ENCODE peak calls at places on chromosomes 16 and 17, in seven cellular contexts. V is naive thymus-derived CD4-positive, alpha-beta T cell; I is testis; K is tibial nerve; C is endodermal cell; G is Peyer's patch; M is transverse colon. S is an unnamed sample.

GRCh38 chr17:40542562-40543411 is 22.5 kb downstream of the CCR7 start:
- DNase-seq in V (no peak), I (peak; percentile 92), K (peak; percentile 89), C (peak; percentile 54), G (no peak), M (peak; percentile 73), S (peak; percentile 93)

GRCh38 chr16:85422124-85422373 is 191.1 kb upstream of the GSE1 start:
- DNase-seq in V (no peak), I (no peak), K (no peak), C (no peak), G (no peak), M (no peak), S (peak; percentile 53)

GRCh38 chr16:58732545-58733247 is 1.4 kb downstream of the GOT2 start:
- DNase-seq in V (no peak), I (no peak), K (no peak), C (no peak), G (no peak), M (no peak), S (no peak)

GRCh38 chr16:11159189-11159588 is 96.8 kb downstream of the SOCS1 start:
- DNase-seq in V (no peak), I (no peak), K (no peak), C (no peak), G (no peak), M (no peak), S (no peak)

GRCh38 chr16:66741971-66742396 is 9.4 kb downstream of the DYNC1LI2 start:
- DNase-seq in V (no peak), I (no peak), K (no peak), C (no peak), G (no peak), M (no peak), S (no peak)

GRCh38 chr17:50632637-50633036 is 2.0 kb upstream of the ABCC3 start:
- DNase-seq in V (no peak), I (no peak), K (no peak), C (no peak), G (no peak), M (no peak), S (no peak)

GRCh38 chr16:48913384-48913783 is 303.4 kb upstream of the N4BP1 start:
- DNase-seq in V (no peak), I (no peak), K (no peak), C (no peak), G (no peak), M (no peak), S (no peak)

GRCh38 chr17:6666077-6666521 is 14.5 kb downstream of the C17orf100 start:
- DNase-seq in V (peak; percentile 34), I (peak; percentile 85), K (peak; percentile 60), C (peak; percentile 95), G (peak; percentile 58), M (peak; percentile 66), S (peak; percentile 77)

GRCh38 chr16:85891033-85891775 is 7.8 kb upstream of the IRF8 start:
- DNase-seq in V (no peak), I (no peak), K (no peak), C (no peak), G (no peak), M (no peak), S (no peak)

GRCh38 chr17:41812176-41813038 is at the start of gene FKBP10:
- DNase-seq in V (peak; percentile 53), I (peak; percentile 79), K (peak; percentile 57), C (peak; percentile 96), G (peak; percentile 41), M (peak; percentile 56), S (peak; percentile 87)

GRCh38 chr16:14339694-14340093 is 268.6 kb downstream of the MRTFB start:
- DNase-seq in V (no peak), I (no peak), K (no peak), C (no peak), G (no peak), M (no peak), S (no peak)

GRCh38 chr16:30041841-30042240 is 10.8 kb upstream of the TLCD3B start:
- DNase-seq in V (peak; percentile 44), I (no peak), K (peak; percentile 16), C (no peak), G (no peak), M (no peak), S (no peak)

GRCh38 chr16:87579691-87580090 is 22.6 kb upstream of the JPH3 start:
- DNase-seq in V (no peak), I (no peak), K (no peak), C (no peak), G (no peak), M (no peak), S (no peak)

DNA sequence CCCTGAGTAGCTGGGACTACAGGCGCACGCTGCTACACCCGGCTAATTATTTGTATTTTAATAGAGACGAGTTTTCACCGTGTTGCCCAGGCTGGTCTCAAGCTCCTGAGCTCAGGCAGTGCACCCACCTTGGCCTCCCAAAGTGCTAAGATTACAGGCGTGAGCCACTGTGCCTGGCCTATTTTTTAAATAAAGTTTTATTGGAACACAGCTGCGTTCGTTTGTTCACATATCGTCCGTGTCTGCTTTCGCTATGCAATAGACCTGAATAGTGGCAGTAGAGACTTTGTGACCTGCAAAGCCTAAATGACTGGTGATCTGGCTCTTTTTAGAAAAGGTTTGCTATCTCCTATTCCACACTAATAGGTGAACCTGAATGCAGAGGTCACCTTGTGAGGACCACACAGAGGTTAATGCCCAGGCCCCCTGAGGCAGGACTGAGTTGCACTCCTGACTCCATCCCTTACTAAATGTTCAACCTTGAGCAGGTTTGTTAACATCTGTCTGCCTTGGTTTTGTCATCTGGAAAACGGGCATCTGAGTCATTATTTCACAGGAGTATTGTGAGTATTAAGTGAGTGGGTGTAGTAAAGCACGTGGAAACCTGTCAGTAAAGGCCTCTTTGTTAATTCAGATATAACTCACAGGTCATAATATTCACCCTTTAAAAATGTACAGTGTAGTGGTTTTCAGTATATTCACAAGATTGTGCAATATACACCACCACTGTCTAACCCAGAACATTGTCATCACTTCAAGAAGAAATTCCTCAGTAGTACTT is 157.5 kb upstream of the CACNG5 start:
- DNase-seq in V (no peak), I (no peak), K (no peak), C (peak; percentile 18), G (no peak), M (no peak), S (no peak)
- H3K27ac ChIP-seq in V (no peak overlapping the region), I (peak overlapping the region; percentile 96), K (peak overlapping the region; percentile 79), C (no peak overlapping the region), G (no peak overlapping the region), M (peak overlapping the region; percentile 84), S (no peak overlapping the region)

GRCh38 chr16:79597775-79598174 is 2.8 kb downstream of the MAF start:
- DNase-seq in V (no peak), I (no peak), K (no peak), C (no peak), G (no peak), M (no peak), S (no peak)

GRCh38 chr16:79598341-79599181 is 2.0 kb downstream of the MAF start:
- DNase-seq in V (peak; percentile 21), I (peak; percentile 50), K (peak; percentile 56), C (peak; percentile 91), G (peak; percentile 34), M (peak; percentile 41), S (peak; percentile 70)

GRCh38 chr16:79595916-79596450 is 4.6 kb downstream of the MAF start:
- DNase-seq in V (no peak), I (peak; percentile 55), K (no peak), C (no peak), G (no peak), M (no peak), S (no peak)

GRCh38 chr16:79595261-79595660 is 5.3 kb downstream of the MAF start:
- DNase-seq in V (no peak), I (peak; percentile 42), K (no peak), C (no peak), G (no peak), M (no peak), S (no peak)

GRCh38 chr16:79597277-79597676 is 3.3 kb downstream of the MAF start:
- DNase-seq in V (no peak), I (no peak), K (no peak), C (no peak), G (no peak), M (no peak), S (no peak)
- H3K4me3 ChIP-seq in V (peak overlapping the region; percentile 58), I (peak overlapping the region; percentile 68), K (peak overlapping the region; percentile 57), C (peak overlapping the region; percentile 81), G (peak overlapping the region; percentile 84), M (peak overlapping the region; percentile 46), S (peak overlapping the region; percentile 75)

DNA sequence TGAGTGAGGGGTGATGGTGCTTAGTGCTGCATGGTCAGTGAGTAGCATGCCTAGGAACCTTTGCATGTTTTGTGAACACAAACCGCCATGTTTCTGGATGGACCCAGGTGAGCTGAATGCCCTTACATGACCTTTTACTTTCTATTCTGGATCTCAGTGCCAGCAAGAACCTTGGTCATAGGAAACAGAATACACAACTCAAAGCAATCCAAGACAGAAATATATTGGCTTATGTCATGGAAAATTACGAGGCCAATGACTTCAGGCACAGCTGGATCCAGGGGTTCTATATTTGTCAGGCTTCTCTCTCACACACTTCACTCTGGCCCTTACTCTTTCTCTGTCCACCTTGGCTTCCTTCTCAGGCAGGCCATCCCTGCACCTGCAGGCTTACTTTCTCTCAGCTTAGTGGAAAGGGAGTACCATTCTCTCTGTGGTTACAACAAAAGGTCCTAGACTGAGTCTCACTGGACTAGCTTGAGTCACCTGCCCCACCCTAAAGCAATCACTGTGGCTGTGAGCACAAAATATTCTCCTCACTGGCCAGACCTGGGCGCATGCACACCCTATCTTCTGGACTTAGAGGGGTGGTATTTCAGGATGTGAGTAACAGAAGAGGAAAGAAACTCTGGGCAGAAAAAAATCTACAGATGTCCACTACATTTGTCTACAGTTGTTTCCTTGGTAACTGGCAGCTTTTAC is 20.4 kb upstream of the CPNE2 start:
- DNase-seq in V (no peak), I (no peak), K (no peak), C (no peak), G (no peak), M (no peak), S (no peak)
- H3K27ac ChIP-seq in V (peak overlapping the region; percentile 23), I (no peak overlapping the region), K (peak overlapping the region; percentile 28), C (no peak overlapping the region), G (no peak overlapping the region), M (no peak overlapping the region), S (no peak overlapping the region)

GRCh38 chr17:48631693-48632578 is 5.8 kb upstream of the HOXB9 start:
- DNase-seq in V (no peak), I (no peak), K (no peak), C (peak; percentile 46), G (no peak), M (no peak), S (no peak)

GRCh38 chr17:48628641-48629410 is 2.7 kb upstream of the HOXB9 start:
- DNase-seq in V (no peak), I (no peak), K (no peak), C (peak; percentile 47), G (no peak), M (peak; percentile 28), S (no peak)

GRCh38 chr17:48630925-48631692 is 5.0 kb upstream of the HOXB9 start:
- DNase-seq in V (no peak), I (no peak), K (no peak), C (peak; percentile 51), G (no peak), M (peak; percentile 81), S (no peak)

GRCh38 chr17:48629411-48629759 is 3.2 kb upstream of the HOXB9 start:
- DNase-seq in V (no peak), I (no peak), K (no peak), C (peak; percentile 48), G (no peak), M (no peak), S (no peak)

GRCh38 chr17:48630009-48630924 is 4.1 kb upstream of the HOXB9 start:
- DNase-seq in V (no peak), I (no peak), K (no peak), C (peak; percentile 35), G (no peak), M (no peak), S (no peak)
- H3K4me3 ChIP-seq in V (no peak overlapping the region), I (no peak overlapping the region), K (no peak overlapping the region), C (no peak overlapping the region), G (no peak overlapping the region), M (no peak overlapping the region), S (no peak overlapping the region)